ENCODE peak calls at places on chromosomes 7 and 10, in eight cellular contexts. N is fibroblast of lung, R is HCT116, V is cardiac muscle cell, C is stomach, L is hepatocyte, M is IMR-90, A is tibial nerve. I is an unnamed sample.

GRCh38 chr10:43879742-43880141 is 231.1 kb upstream of the ZNF32 start:
- DNase-seq in N (no peak), R (no peak), V (no peak), C (no peak), L (no peak), M (no peak), A (no peak), I (no peak)

GRCh38 chr7:139726485-139726869 is 51.3 kb downstream of the HIPK2 start:
- DNase-seq in N (peak; percentile 50), R (no peak), V (no peak), C (no peak), L (no peak), M (no peak), A (no peak), I (no peak)

GRCh38 chr10:76497671-76498070 is 1066.2 kb downstream of the LRMDA start:
- DNase-seq in N (no peak), R (no peak), V (no peak), C (no peak), L (no peak), M (no peak), A (no peak), I (no peak)

GRCh38 chr10:29757551-29758297 is 123.0 kb upstream of the SVIL start:
- DNase-seq in N (peak; percentile 39), R (peak; percentile 85), V (no peak), C (no peak), L (peak; percentile 72), M (peak; percentile 68), A (no peak), I (no peak)

GRCh38 chr10:132768346-132769248 is 17.4 kb downstream of the NKX6-2 start:
- DNase-seq in N (no peak), R (no peak), V (no peak), C (no peak), L (no peak), M (no peak), A (no peak), I (no peak)

GRCh38 chr10:62924344-62924748 is 108.2 kb upstream of the EGR2 start:
- DNase-seq in N (no peak), R (peak; percentile 49), V (peak; percentile 17), C (no peak), L (peak; percentile 8), M (no peak), A (no peak), I (no peak)

GRCh38 chr10:62433181-62433692 is 59.1 kb downstream of the ZNF365 start:
- DNase-seq in N (peak; percentile 88), R (peak; percentile 35), V (no peak), C (no peak), L (peak; percentile 33), M (peak; percentile 97), A (peak; percentile 62), I (peak; percentile 89)

GRCh38 chr7:132869166-132869861 is 212.6 kb downstream of the CHCHD3 start:
- DNase-seq in N (no peak), R (no peak), V (no peak), C (no peak), L (no peak), M (peak; percentile 6), A (no peak), I (no peak)

GRCh38 chr7:128906766-128907559 is 3.5 kb downstream of the KCP start:
- DNase-seq in N (no peak), R (no peak), V (no peak), C (no peak), L (no peak), M (no peak), A (no peak), I (no peak)

GRCh38 chr10:113991091-113991860 is 52.4 kb upstream of the ADRB1 start:
- DNase-seq in N (no peak), R (no peak), V (no peak), C (no peak), L (no peak), M (no peak), A (no peak), I (no peak)

GRCh38 chr7:31077484-31078362 is 25.6 kb downstream of the ADCYAP1R1 start:
- DNase-seq in N (no peak), R (no peak), V (no peak), C (no peak), L (no peak), M (no peak), A (no peak), I (no peak)

GRCh38 chr7:130901209-130901783 is 167.3 kb upstream of the KLF14 start:
- DNase-seq in N (peak; percentile 93), R (peak; percentile 96), V (no peak), C (peak; percentile 65), L (peak; percentile 78), M (peak; percentile 97), A (peak; percentile 61), I (peak; percentile 75)

GRCh38 chr7:43537765-43538403 is 45.0 kb upstream of the STK17A start:
- DNase-seq in N (peak; percentile 5), R (no peak), V (peak; percentile 59), C (no peak), L (no peak), M (no peak), A (no peak), I (no peak)

GRCh38 chr10:69074532-69074931 is 13.4 kb upstream of the SRGN start:
- DNase-seq in N (no peak), R (no peak), V (no peak), C (no peak), L (no peak), M (no peak), A (no peak), I (no peak)

GRCh38 chr7:1053002-1053411 is 8.7 kb downstream of the GPR146 start:
- DNase-seq in N (no peak), R (no peak), V (no peak), C (no peak), L (no peak), M (no peak), A (no peak), I (no peak)

GRCh38 chr7:11193131-11193867 is 219.6 kb downstream of the PHF14 start:
- DNase-seq in N (peak; percentile 29), R (no peak), V (peak; percentile 54), C (peak; percentile 54), L (peak; percentile 20), M (no peak), A (no peak), I (no peak)

GRCh38 chr7:11194492-11194891 is 220.8 kb downstream of the PHF14 start:
- DNase-seq in N (no peak), R (no peak), V (no peak), C (no peak), L (no peak), M (no peak), A (no peak), I (no peak)

GRCh38 chr7:11192506-11192905 is 218.8 kb downstream of the PHF14 start:
- DNase-seq in N (peak; percentile 20), R (no peak), V (no peak), C (no peak), L (no peak), M (peak; percentile 4), A (no peak), I (no peak)

GRCh38 chr7:11193888-11194287 is 220.2 kb downstream of the PHF14 start:
- DNase-seq in N (no peak), R (no peak), V (no peak), C (no peak), L (no peak), M (no peak), A (no peak), I (no peak)

GRCh38 chr7:11191574-11192220 is 218.0 kb downstream of the PHF14 start:
- DNase-seq in N (no peak), R (no peak), V (no peak), C (no peak), L (no peak), M (no peak), A (no peak), I (no peak)
- H3K27ac ChIP-seq in N (no peak overlapping the region), R (no peak overlapping the region), V (no peak overlapping the region), C (no peak overlapping the region), L (no peak overlapping the region), M (no peak overlapping the region), A (no peak overlapping the region), I (no peak overlapping the region)

DNA sequence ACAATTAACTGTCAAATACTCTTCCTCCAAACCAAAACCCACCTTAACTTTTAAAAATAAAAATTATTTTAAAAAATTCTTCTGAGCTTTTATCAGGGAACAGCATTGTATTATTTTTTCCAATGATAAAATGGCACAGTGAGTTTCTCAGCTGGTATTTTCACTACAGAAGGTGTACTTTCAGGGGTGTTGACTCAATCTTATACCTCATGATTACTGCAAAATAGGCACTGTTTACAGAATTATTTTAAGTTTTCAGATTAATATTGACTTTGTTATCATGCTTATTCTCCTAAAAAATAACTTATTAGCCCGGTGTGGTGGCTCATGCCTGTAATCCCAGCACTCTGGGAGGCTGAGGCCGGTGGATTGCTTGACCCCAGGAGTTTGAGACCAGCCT is 24.3 kb downstream of the RHEB start:
- DNase-seq in N (no peak), R (no peak), V (no peak), C (no peak), L (no peak), M (no peak), A (no peak), I (no peak)
- H3K4me1 ChIP-seq in N (peaks cover 3% of the 10 kb centered on the region), R (peaks cover 31% of the 10 kb centered on the region), V (peaks cover 11% of the 10 kb centered on the region), C (peaks cover 37% of the 10 kb centered on the region), L (peaks cover 31% of the 10 kb centered on the region), M (peaks cover 12% of the 10 kb centered on the region), A (peaks cover 66% of the 10 kb centered on the region), I (peaks cover 33% of the 10 kb centered on the region)

GRCh38 chr10:649798-650690 is 39.4 kb downstream of the DIP2C start:
- DNase-seq in N (peak; percentile 87), R (no peak), V (no peak), C (peak; percentile 87), L (peak; percentile 86), M (peak; percentile 82), A (no peak), I (peak; percentile 76)
- H3K27ac ChIP-seq in N (peak overlapping the region; percentile 39), R (no peak overlapping the region), V (no peak overlapping the region), C (peak overlapping the region; percentile 87), L (peak overlapping the region; percentile 97), M (peak overlapping the region; percentile 86), A (peak overlapping the region; percentile 51), I (peak overlapping the region; percentile 21)

DNA sequence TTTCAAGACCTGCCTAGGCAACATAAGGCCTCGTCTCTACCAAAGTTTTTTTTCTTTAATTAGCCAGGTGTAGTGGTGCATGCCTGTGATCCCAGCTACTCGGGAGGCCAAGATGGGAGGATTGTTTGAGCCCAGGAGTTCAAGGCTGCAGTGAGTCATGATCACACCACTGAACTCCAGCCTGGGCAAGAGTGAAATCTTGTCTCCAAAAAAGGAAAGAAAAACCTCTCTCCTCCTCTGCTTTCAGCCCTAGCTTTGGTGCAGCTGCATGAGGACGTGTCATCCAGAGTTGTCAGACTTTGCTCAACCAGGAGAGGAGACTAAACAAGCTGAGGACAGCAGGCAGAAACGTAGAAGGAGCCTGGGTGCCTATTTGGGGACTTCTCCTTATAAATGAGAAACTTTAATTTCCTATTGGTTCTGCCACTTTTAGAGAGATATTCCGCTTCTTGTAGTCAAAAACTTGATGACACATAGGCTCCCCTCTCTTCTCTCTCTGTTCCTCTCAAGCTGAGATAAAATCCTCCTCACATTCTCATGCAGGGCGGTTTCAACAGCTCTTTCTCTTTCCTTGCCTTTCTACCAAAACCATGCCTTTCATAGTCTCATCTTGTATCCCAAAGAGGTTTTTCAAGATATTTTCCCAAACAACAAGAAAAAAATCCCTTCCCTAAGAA is 205.4 kb downstream of the ARHGAP12 start:
- DNase-seq in N (peak; percentile 51), R (no peak), V (no peak), C (no peak), L (no peak), M (peak; percentile 52), A (no peak), I (no peak)
- H3K4me1 ChIP-seq in N (peaks cover 2% of the 10 kb centered on the region), R (no peaks in the 10 kb centered on the region), V (no peaks in the 10 kb centered on the region), C (no peaks in the 10 kb centered on the region), L (no peaks in the 10 kb centered on the region), M (no peaks in the 10 kb centered on the region), A (no peaks in the 10 kb centered on the region), I (no peaks in the 10 kb centered on the region)

I was measured in SJSA1.